ENCODE peak calls at places on chromosomes 6 and 20, in four cellular contexts. W is dorsolateral prefrontal cortex, N is heart right ventricle, E is body of pancreas. T is an unnamed sample.
A peak's percentile ranks its signal among the peaks of the same experiment; 100 is the strongest.

GRCh38 chr6:4641461-4641860 is 134.7 kb upstream of the CDYL start:
- DNase-seq in W (no peak), E (no peak), N (no peak), T (no peak)

GRCh38 chr6:168922436-168922835 is 331.2 kb downstream of the THBS2 start:
- DNase-seq in N (no peak), W (no peak), E (no peak), T (no peak)

GRCh38 chr20:32646486-32646885 is 27.3 kb downstream of the C20orf203 start:
- DNase-seq in N (no peak), E (no peak), W (no peak), T (no peak)

GRCh38 chr6:22056398-22056797 is 240.4 kb downstream of the PRL start:
- DNase-seq in W (no peak), E (no peak), N (peak; percentile 7), T (no peak)

GRCh38 chr6:85006362-85006761 is 242.0 kb upstream of the TBX18 start:
- DNase-seq in N (no peak), E (no peak), W (no peak), T (no peak)

GRCh38 chr6:149862901-149863595 is 1.1 kb downstream of the LRP11 start:
- DNase-seq in N (peak; percentile 71), W (peak; percentile 59), E (peak; percentile 82), T (no peak)

GRCh38 chr6:134537146-134537555 is 219.2 kb upstream of the SGK1 start:
- DNase-seq in E (no peak), N (no peak), W (no peak), T (no peak)

GRCh38 chr6:75249837-75250236 is 6.2 kb upstream of the COX7A2 start:
- DNase-seq in E (no peak), N (no peak), W (no peak), T (no peak)

GRCh38 chr20:51404297-51405060 is 138.0 kb downstream of the NFATC2 start:
- DNase-seq in W (no peak), E (no peak), N (no peak), T (no peak)

GRCh38 chr6:56863366-56863765 is 91.5 kb upstream of the BEND6 start:
- DNase-seq in W (no peak), E (no peak), N (no peak), T (no peak)
- H3K27ac ChIP-seq in W (no peak overlapping the region), E (no peak overlapping the region), N (no peak overlapping the region), T (no peak overlapping the region)

DNA sequence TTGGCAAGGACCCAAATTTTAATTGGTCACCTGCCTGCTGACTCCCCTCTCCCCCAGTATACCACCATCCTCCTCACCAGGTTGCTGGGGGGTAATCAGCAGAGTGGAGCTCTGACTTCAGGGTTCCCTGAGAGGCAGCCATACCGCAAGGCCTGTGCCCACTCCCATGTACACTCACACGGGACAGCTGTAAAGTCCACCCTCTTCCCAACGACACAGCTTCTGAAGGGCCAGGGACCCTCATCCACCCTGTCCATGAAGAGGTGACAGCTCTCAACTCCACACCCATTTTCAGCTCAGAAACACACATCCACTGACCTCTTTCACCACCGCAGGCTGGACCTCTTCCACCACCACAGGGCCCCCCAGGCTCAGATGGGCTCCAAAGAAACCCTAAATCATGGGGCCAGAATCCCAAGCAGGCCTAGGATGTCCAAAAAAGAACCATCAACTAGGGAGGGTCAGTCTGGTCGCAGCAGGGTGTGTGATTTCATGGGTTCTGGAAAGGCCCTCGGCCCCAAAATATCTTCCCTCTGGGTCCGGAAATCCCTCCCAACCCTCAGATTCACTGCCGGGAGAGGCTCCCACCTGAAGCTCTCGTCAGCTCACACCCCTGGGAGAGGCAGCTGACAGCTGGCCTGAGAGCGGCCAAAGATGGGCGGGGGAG is 29.9 kb downstream of the TFEB start:
- DNase-seq in N (no peak), W (no peak), E (no peak), T (no peak)
- H3K4me3 ChIP-seq in N (peak overlapping the region; percentile 3), W (peak overlapping the region; percentile 50), E (no peak overlapping the region), T (peak overlapping the region; percentile 54)

GRCh38 chr6:36998723-36999466 is 6.6 kb upstream of the FGD2 start:
- DNase-seq in E (peak; percentile 39), N (no peak), W (no peak), T (no peak)
- H3K27ac ChIP-seq in E (peak overlapping the region; percentile 90), N (peak overlapping the region; percentile 91), W (peak overlapping the region; percentile 90), T (peak overlapping the region; percentile 33)

GRCh38 chr6:11012295-11012754 is 31.8 kb downstream of the ELOVL2 start:
- DNase-seq in W (no peak), E (no peak), N (no peak), T (no peak)
- H3K4me3 ChIP-seq in W (no peak overlapping the region), E (no peak overlapping the region), N (no peak overlapping the region), T (no peak overlapping the region)

GRCh38 chr20:46964299-46965123 is 69.9 kb downstream of the EYA2 start:
- DNase-seq in E (no peak), W (no peak), N (no peak), T (no peak)
- H3K27ac ChIP-seq in E (no peak overlapping the region), W (no peak overlapping the region), N (no peak overlapping the region), T (no peak overlapping the region)

GRCh38 chr6:31738048-31738979 is 1.5 kb upstream of the MSH5 start:
- DNase-seq in N (peak; percentile 63), E (peak; percentile 62), W (no peak), T (no peak)
- H3K4me3 ChIP-seq in N (no peak overlapping the region), E (no peak overlapping the region), W (no peak overlapping the region), T (peak overlapping the region; percentile 13)

DNA sequence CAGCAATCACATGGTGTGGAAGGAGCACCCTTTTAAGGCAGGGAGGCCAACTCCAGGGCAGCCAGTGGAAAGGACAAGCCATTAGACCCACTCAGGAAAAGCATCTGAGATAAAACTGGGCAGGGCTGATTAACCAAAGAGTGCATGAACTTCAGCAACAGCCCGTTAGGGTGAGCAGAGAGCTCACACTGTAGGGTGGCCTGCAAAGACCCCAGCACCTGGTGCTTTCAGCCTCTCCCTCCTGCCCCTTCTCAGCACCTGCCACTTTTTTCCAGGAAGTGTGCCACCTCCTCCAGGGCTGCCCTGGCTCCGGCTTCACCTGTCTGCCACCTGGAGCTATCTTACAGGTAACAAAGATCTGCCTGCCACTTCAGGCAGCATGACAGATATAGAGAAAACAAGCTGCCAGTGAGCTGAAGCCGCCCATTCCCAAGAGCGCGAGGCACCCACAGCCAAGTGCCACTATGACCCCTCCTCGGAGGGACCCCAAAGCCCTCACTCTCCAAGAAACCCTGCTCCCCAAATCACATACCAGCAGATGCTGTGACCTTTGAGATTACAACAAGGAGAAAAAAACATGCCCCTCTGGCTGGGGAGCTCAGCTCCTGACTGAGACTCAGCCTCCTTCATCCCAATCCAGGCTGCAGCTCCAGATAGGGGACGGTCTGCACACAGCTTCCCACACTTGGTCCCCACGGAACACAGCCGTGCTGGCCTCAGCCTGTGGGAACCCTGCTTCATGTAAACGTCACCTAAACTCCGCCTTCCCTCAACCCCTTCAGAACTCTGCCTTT is 71.2 kb downstream of the ABHD12 start:
- DNase-seq in E (no peak), N (peak; percentile 3), W (no peak), T (no peak)
- H3K27ac ChIP-seq in E (no peak overlapping the region), N (no peak overlapping the region), W (peak overlapping the region; percentile 83), T (no peak overlapping the region)

GRCh38 chr6:33390173-33390572 is 1.4 kb upstream of the KIFC1 start:
- DNase-seq in W (no peak), E (no peak), N (no peak), T (no peak)
- H3K4me3 ChIP-seq in W (no peak overlapping the region), E (no peak overlapping the region), N (no peak overlapping the region), T (no peak overlapping the region)

DNA sequence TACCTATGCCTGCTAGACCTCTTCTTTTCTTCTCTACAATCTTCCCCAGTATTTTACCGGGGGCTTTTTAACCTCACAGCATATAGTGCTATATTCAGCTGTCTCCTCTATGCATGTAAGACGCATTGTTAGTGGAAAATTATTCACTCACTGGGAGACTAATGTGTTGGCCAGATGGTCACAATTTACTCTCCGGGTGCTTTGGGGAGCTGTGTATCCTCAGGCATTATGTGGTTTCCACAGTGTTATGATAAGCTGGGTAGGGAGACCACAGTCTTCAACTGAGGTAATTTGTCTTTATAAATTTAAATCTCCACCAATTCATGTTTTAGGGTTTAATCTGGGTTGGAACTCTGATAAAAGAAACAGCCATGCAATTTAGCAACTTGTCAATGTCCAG is 553.9 kb upstream of the PTCHD4 start:
- DNase-seq in E (no peak), N (no peak), W (no peak), T (no peak)
- H3K27ac ChIP-seq in E (no peak overlapping the region), N (no peak overlapping the region), W (no peak overlapping the region), T (no peak overlapping the region)